ENCODE peak calls at places on chromosomes 4 and X, in six cellular contexts. D, I, V, B, J and Q are unnamed samples.

GRCh38 chrX:111372065-111372464 is 39.9 kb downstream of the DCX start:
- DNase-seq in B (no peak), J (no peak), D (no peak), I (no peak), V (no peak), Q (no peak)

GRCh38 chr4:14853186-14853946 is 148.9 kb upstream of the CPEB2 start:
- DNase-seq in I (no peak), V (no peak), D (peak), J (no peak), B (peak), Q (no peak)

GRCh38 chrX:134636859-134637258 is 21.4 kb downstream of the PLAC1 start:
- DNase-seq in D (no peak), B (peak), J (no peak), V (no peak), I (no peak), Q (no peak)

GRCh38 chr4:24273148-24273547 is 311.2 kb downstream of the DHX15 start:
- DNase-seq in B (no peak), V (no peak), D (no peak), J (no peak), I (no peak), Q (no peak)

GRCh38 chr4:165489786-165490185 is 111.0 kb downstream of the CPE start:
- DNase-seq in I (no peak), J (no peak), V (no peak), D (no peak), B (no peak), Q (no peak)

GRCh38 chr4:125750827-125751466 is 436.2 kb downstream of the FAT4 start:
- DNase-seq in I (no peak), D (peak), J (no peak), V (peak), B (peak), Q (no peak)

GRCh38 chrX:40778861-40779575 is 43.7 kb upstream of the MED14 start:
- DNase-seq in V (no peak), B (peak), D (no peak), J (no peak), I (no peak), Q (no peak)

GRCh38 chr4:8310306-8310705 is 40.8 kb downstream of the HTRA3 start:
- DNase-seq in B (no peak), V (no peak), I (no peak), D (peak), J (no peak), Q (no peak)

GRCh38 chr4:61199869-61200194 is 294 bp upstream of the ADGRL3 start:
- DNase-seq in V (no peak), D (no peak), B (no peak), I (no peak), J (no peak), Q (no peak)

GRCh38 chr4:88320780-88321373 is 36.5 kb upstream of the PPM1K start:
- DNase-seq in B (peak), I (no peak), V (no peak), D (peak), J (peak), Q (peak)

GRCh38 chr4:88457307-88458090 is 580 bp downstream of the HERC5 start:
- DNase-seq in B (no peak), J (peak), I (peak), D (no peak), V (peak), Q (no peak)

GRCh38 chrX:45524296-45524695 is 323.6 kb upstream of the DIPK2B start:
- DNase-seq in V (no peak), J (no peak), D (peak), B (peak), I (no peak), Q (no peak)

GRCh38 chr4:42371306-42372063 is 25.8 kb upstream of the SHISA3 start:
- DNase-seq in J (peak), V (no peak), D (no peak), B (peak), I (no peak), Q (peak)

GRCh38 chr4:26858947-26859401 is 1.7 kb upstream of the STIM2 start:
- DNase-seq in D (no peak), V (no peak), J (no peak), I (no peak), B (no peak), Q (no peak)

GRCh38 chr4:14143892-14144291 is 516.4 kb upstream of the BOD1L1 start:
- DNase-seq in B (no peak), V (no peak), D (no peak), J (no peak), I (no peak), Q (no peak)

GRCh38 chrX:64184396-64184795 is 21.1 kb downstream of the AMER1 start:
- DNase-seq in I (no peak), B (no peak), D (peak), J (no peak), V (no peak), Q (peak)

GRCh38 chr4:20443406-20443805 is 191.7 kb downstream of the SLIT2 start:
- DNase-seq in V (no peak), B (no peak), I (no peak), J (no peak), D (no peak), Q (no peak)

GRCh38 chr4:28167411-28167810 is 1306.8 kb downstream of the STIM2 start:
- DNase-seq in D (no peak), B (no peak), J (no peak), I (no peak), V (no peak), Q (no peak)

GRCh38 chrX:35244796-35245508 is 302.4 kb downstream of the FAM47B start:
- DNase-seq in B (no peak), I (no peak), V (no peak), D (no peak), J (no peak), Q (no peak)

GRCh38 chrX:118724775-118725174 is 2.6 kb upstream of the IL13RA1 start:
- DNase-seq in D (no peak), I (no peak), V (no peak), J (no peak), B (peak), Q (no peak)

GRCh38 chrX:134688181-134688580 is 29.9 kb upstream of the PLAC1 start:
- DNase-seq in B (no peak), I (no peak), V (no peak), J (no peak), D (no peak), Q (no peak)

GRCh38 chr4:14529653-14530052 is 472.6 kb upstream of the CPEB2 start:
- DNase-seq in B (peak), J (no peak), I (no peak), D (no peak), V (no peak), Q (no peak)

GRCh38 chr4:1192091-1192492 is 19.7 kb upstream of the SPON2 start:
- DNase-seq in B (peak), V (peak), I (peak), J (no peak), D (peak), Q (no peak)

GRCh38 chr4:118289794-118290193 is 63.0 kb downstream of the PRSS12 start:
- DNase-seq in I (no peak), V (no peak), J (no peak), D (peak), B (peak), Q (no peak)

GRCh38 chr4:2866891-2867290 is 23.2 kb downstream of the ADD1 start:
- DNase-seq in B (no peak), D (no peak), J (no peak), V (no peak), I (no peak), Q (no peak)

GRCh38 chrX:153968754-153969124 is 2.9 kb downstream of the HCFC1 start:
- DNase-seq in V (no peak), B (no peak), D (no peak), I (no peak), J (peak), Q (no peak)

GRCh38 chr4:47482326-47482725 is 2.7 kb upstream of the ATP10D start:
- DNase-seq in B (peak), V (no peak), I (no peak), J (no peak), D (peak), Q (no peak)

GRCh38 chr4:18390655-18391369 is 369.3 kb upstream of the LCORL start:
- DNase-seq in D (no peak), J (no peak), I (no peak), V (no peak), B (peak), Q (no peak)

GRCh38 chr4:121072080-121072835 is at the start of gene NDNF:
- DNase-seq in J (peak), D (peak), I (no peak), B (peak), V (peak), Q (peak)

GRCh38 chr4:23324291-23324690 is 565.6 kb downstream of the PPARGC1A start:
- DNase-seq in V (no peak), D (no peak), J (no peak), I (no peak), B (peak), Q (no peak)

GRCh38 chr4:122012735-122013134 is 60.9 kb upstream of the TRPC3 start:
- DNase-seq in I (no peak), B (peak), J (no peak), D (peak), V (no peak), Q (no peak)

GRCh38 chr4:151324449-151325319 is 721 bp downstream of the SH3D19 start:
- DNase-seq in B (peak), I (peak), D (peak), V (peak), J (peak), Q (peak)

GRCh38 chr4:128341634-128342033 is 54.0 kb upstream of the PGRMC2 start:
- DNase-seq in J (no peak), I (no peak), D (no peak), V (no peak), B (no peak), Q (no peak)

GRCh38 chr4:24260922-24261581 is 323.3 kb downstream of the DHX15 start:
- DNase-seq in B (no peak), V (no peak), J (no peak), I (no peak), D (no peak), Q (no peak)

GRCh38 chr4:77905651-77906263 is 43.1 kb downstream of the MRPL1 start:
- DNase-seq in B (no peak), D (no peak), I (no peak), J (no peak), V (no peak), Q (no peak)

GRCh38 chr4:123034023-123034422 is 111.6 kb upstream of the NUDT6 start:
- DNase-seq in D (no peak), V (no peak), I (no peak), B (no peak), J (no peak), Q (no peak)

GRCh38 chr4:88027611-88028608 is 20.5 kb downstream of the PKD2 start:
- DNase-seq in B (peak), I (no peak), D (peak), J (no peak), V (no peak), Q (no peak)

DNA sequence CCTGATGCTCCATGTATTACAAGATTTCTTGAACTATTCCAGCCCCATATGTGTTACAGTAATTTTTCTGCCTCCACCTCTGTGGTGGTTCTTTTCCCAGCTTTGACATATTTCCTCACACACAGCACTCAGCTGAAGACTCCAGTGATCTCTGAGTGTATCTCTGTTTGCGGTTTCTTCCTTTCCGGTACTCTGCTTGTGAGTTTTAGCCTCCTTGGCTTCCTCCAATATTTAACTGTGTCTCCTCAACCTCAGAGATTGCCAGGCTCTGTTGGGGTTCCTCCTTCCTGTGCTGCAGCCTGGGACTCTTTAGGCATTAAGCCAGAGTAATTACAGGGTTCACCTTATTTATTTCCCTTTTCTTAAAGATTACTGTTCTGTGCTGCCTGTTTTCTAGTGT is 73.2 kb downstream of the NFKB1 start:
- DNase-seq in B (peak), D (peak), J (no peak), V (no peak), I (no peak), Q (no peak)
- TF ChIP-seq CTCF in B (no peak), D (no peak), J (no peak), V (no peak), I (no peak), Q (no peak)

GRCh38 chr4:38526412-38526811 is 137.6 kb upstream of the KLF3 start:
- DNase-seq in V (no peak), B (no peak), D (no peak), I (no peak), J (no peak), Q (no peak)
- TF ChIP-seq CTCF in V (no peak), B (no peak), D (no peak), I (no peak), J (no peak), Q (no peak)

DNA sequence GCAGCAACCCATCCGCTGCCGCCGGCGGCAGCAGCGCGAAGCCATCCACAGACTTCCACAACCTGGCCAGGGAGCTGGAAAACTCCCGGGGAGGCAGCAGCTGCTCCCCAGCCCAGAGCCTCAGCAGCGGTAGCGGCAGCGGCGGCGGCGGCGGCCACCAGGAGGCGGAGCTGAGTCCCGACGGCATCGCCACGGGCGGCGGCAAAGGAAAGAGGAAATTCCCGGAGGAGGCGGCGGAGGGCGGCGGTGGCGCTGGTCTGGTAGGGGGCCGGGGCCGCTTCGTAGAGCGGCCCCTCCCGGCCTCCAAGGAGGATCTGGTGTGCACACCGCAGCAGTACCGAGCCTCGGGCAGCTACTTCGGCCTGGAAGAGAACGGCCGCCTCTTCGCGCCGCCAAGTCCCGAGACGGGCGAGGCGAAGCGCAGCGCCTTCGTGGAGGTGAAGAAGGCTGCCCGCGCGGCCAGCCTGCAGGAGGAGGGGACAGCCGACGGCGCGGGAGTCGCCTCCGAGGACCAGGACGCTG is 4.9 kb downstream of the PRDM8 start:
- DNase-seq in D (peak), B (peak), J (peak), I (peak), V (peak), Q (peak)
- TF ChIP-seq CTCF in D (peak), B (peak), J (peak), I (no peak), V (peak), Q (peak)

GRCh38 chrX:11667286-11667685 is 1.6 kb upstream of the ARHGAP6 start:
- DNase-seq in I (no peak), B (no peak), D (peak), J (no peak), V (no peak), Q (no peak)

GRCh38 chrX:11666180-11666579 is 460 bp upstream of the ARHGAP6 start:
- DNase-seq in J (no peak), B (peak), V (no peak), I (no peak), D (peak), Q (peak)

GRCh38 chrX:11665144-11666040 is at the start of gene ARHGAP6:
- DNase-seq in I (peak), V (no peak), D (peak), B (peak), J (no peak), Q (peak)

GRCh38 chrX:11663875-11664210 is 1.9 kb downstream of the ARHGAP6 start:
- DNase-seq in V (no peak), B (peak), J (no peak), I (no peak), D (no peak), Q (no peak)

DNA sequence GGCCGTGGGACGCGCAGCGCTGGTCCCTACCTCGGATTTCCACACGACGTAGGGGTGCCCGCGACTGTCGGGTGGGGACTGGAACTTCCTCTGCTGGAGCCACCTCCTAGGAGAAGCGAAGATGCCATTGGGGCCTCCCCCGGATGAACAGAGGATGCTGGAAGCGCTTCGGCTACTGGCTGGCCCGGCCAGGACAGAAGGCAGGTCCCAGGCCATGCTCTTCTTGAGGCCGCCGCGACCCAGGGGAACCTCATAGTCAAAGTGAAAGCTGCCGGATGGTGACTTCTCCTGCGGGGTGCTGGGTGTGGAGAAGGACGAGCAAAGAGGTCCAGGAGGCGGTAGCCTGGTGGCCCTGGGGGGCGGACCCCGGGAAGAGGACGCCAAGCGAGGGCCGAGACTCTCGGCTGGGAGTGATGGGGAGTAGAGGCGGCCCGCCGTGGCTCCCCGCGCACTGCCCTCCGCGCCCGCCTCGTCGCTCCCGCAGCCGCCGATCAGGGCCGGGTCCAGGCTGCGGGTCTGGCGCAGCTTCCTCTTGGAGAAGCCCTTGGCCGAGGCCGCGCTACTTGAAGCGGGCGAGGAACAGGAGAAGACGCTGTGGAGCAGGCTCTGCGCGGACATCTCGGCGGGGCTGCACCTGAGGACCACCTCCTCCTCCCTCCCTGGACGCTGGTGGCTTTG is 1.4 kb downstream of the ARHGAP6 start:
- DNase-seq in B (no peak), J (peak), V (no peak), D (no peak), I (no peak), Q (peak)
- TF ChIP-seq CTCF in B (no peak), J (no peak), V (no peak), D (no peak), I (no peak), Q (no peak)

GRCh38 chrX:12824944-12825343 is 33.7 kb downstream of the PRPS2 start:
- DNase-seq in D (no peak), I (no peak), B (peak), V (no peak), J (no peak), Q (no peak)
- TF ChIP-seq CTCF in D (no peak), I (no peak), B (no peak), V (no peak), J (no peak), Q (no peak)

GRCh38 chrX:25105251-25105650 is 89.5 kb upstream of the ARX start:
- DNase-seq in J (no peak), D (no peak), B (no peak), V (no peak), I (no peak), Q (no peak)
- TF ChIP-seq CTCF in J (no peak), D (no peak), B (no peak), V (no peak), I (no peak), Q (no peak)

GRCh38 chr4:161320377-161320776 is 843.4 kb downstream of the FSTL5 start:
- DNase-seq in J (no peak), I (no peak), D (no peak), B (peak), V (peak), Q (peak)
- TF ChIP-seq CTCF in J (no peak), I (no peak), D (no peak), B (no peak), V (peak), Q (peak)

GRCh38 chr4:5120468-5120867 is 69.2 kb downstream of the STK32B start:
- DNase-seq in J (no peak), V (no peak), I (no peak), B (no peak), D (no peak), Q (no peak)

GRCh38 chr4:5118091-5118786 is 67.0 kb downstream of the STK32B start:
- DNase-seq in I (no peak), V (no peak), D (no peak), J (no peak), B (no peak), Q (no peak)

GRCh38 chr4:5122114-5122513 is 70.8 kb downstream of the STK32B start:
- DNase-seq in I (no peak), V (no peak), J (no peak), B (no peak), D (no peak), Q (no peak)

GRCh38 chr4:5124876-5125275 is 73.6 kb downstream of the STK32B start:
- DNase-seq in D (no peak), V (no peak), J (no peak), B (no peak), I (no peak), Q (no peak)

DNA sequence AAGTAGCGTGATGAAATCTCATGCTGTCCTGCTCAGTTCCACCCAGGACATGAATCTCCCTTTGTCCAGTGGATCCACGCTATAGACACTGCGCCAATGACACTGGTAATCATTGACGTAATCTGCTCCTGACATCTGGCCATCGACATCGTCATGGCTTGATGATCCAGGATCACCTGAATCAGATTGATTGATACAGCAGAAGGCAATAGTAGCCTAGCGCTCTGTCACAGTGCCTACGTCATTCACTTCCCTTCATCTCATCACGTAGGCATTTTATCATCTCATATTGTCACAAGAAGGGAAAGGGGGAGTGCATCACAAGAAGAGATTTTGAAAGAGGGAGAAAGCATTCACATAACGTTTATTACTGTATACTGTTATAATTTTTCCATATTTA is 68.8 kb downstream of the STK32B start:
- DNase-seq in B (no peak), J (no peak), V (no peak), I (no peak), D (no peak), Q (no peak)
- TF ChIP-seq CTCF in B (no peak), J (no peak), V (no peak), I (no peak), D (no peak), Q (no peak)